ENCODE peak calls at places on chromosomes 3 and 15, in four cellular contexts. I is cardiac fibroblast; G is stimulated activated CD4-positive, alpha-beta T cell treated with anti-CD3 and anti-CD28 coated beads, TNF-alpha, amount 100 ng/mL, for 24 hours; X is epithelial cell of proximal tubule. S is an unnamed sample.

GRCh38 chr3:187497037-187497436 is 128.9 kb downstream of the RTP4 start:
- DNase-seq in X (no peak), G (no peak), I (no peak), S (no peak)

GRCh38 chr3:61832375-61833229 is 271.2 kb downstream of the PTPRG start:
- DNase-seq in I (no peak), X (no peak), G (no peak), S (no peak)

GRCh38 chr3:21942328-21942727 is 191.3 kb upstream of the ZNF385D start:
- DNase-seq in X (no peak), G (no peak), I (peak), S (no peak)

GRCh38 chr15:98715401-98715800 is 67.1 kb downstream of the IGF1R start:
- DNase-seq in I (no peak), G (no peak), X (no peak), S (no peak)

GRCh38 chr3:156216852-156217251 is 96.5 kb downstream of the KCNAB1 start:
- DNase-seq in G (no peak), X (no peak), I (no peak), S (no peak)

GRCh38 chr3:16148783-16149182 is 25.7 kb upstream of the GALNT15 start:
- DNase-seq in X (no peak), I (peak), G (no peak), S (no peak)

GRCh38 chr3:144053121-144053520 is 81.5 kb downstream of the DIPK2A start:
- DNase-seq in I (peak), X (no peak), G (no peak), S (no peak)

GRCh38 chr3:71083726-71084131 is 499.8 kb downstream of the FOXP1 start:
- DNase-seq in X (no peak), G (peak), I (no peak), S (no peak)

GRCh38 chr3:168889666-168890065 is 773.8 kb downstream of the MECOM start:
- DNase-seq in G (no peak), I (no peak), X (no peak), S (no peak)

GRCh38 chr3:113536627-113537101 is 4.3 kb downstream of the SIDT1 start:
- DNase-seq in I (peak), X (no peak), G (no peak), S (no peak)

GRCh38 chr15:76337047-76337738 is 620 bp downstream of the ISL2 start:
- DNase-seq in X (no peak), G (no peak), I (peak), S (no peak)

GRCh38 chr15:49436786-49437185 is 13.7 kb downstream of the FGF7 start:
- DNase-seq in I (no peak), X (no peak), G (no peak), S (no peak)

GRCh38 chr3:142726017-142726416 is 2.2 kb downstream of the TRPC1 start:
- DNase-seq in G (no peak), I (no peak), X (no peak), S (no peak)

GRCh38 chr3:94525039-94525438 is 462.2 kb downstream of the NSUN3 start:
- DNase-seq in I (peak), X (no peak), G (no peak), S (no peak)

GRCh38 chr3:140268610-140269009 is 333.6 kb downstream of the CLSTN2 start:
- DNase-seq in I (no peak), G (no peak), X (no peak), S (no peak)

GRCh38 chr3:33881181-33882064 is 83.0 kb downstream of the PDCD6IP start:
- DNase-seq in G (no peak), I (no peak), X (no peak), S (no peak)

GRCh38 chr3:146715176-146715575 is 110.0 kb upstream of the PLSCR5 start:
- DNase-seq in I (peak), X (no peak), G (no peak), S (no peak)

GRCh38 chr3:4997946-4998345 is 18.7 kb downstream of the BHLHE40 start:
- DNase-seq in G (no peak), I (no peak), X (no peak), S (no peak)

GRCh38 chr3:42996633-42997075 is 17.5 kb downstream of the GASK1A start:
- DNase-seq in X (no peak), G (no peak), I (no peak), S (no peak)

GRCh38 chr3:80232760-80233159 is 465.0 kb upstream of the ROBO1 start:
- DNase-seq in X (peak), G (no peak), I (peak), S (peak)

GRCh38 chr3:14563946-14564539 is 23.9 kb upstream of the GRIP2 start:
- DNase-seq in X (no peak), I (no peak), G (no peak), S (no peak)

GRCh38 chr3:50155891-50156290 is 767 bp downstream of the SEMA3F start:
- DNase-seq in X (no peak), G (no peak), I (no peak), S (no peak)

GRCh38 chr15:72604794-72605193 is 49.7 kb upstream of the GOLGA6B start:
- DNase-seq in G (no peak), X (no peak), I (no peak), S (no peak)

S was measured in kidney epithelial cell.